ENCODE peak calls at places on chromosomes 2 and 18, in eight cellular contexts. R is tibial artery, M is adrenal gland, Y is ovary, C is A673, J is cardiac muscle cell, L is prostate gland, A is GM23248. D is an unnamed sample. For H3K4me1 and H3K9me3, the result is how much of the 10 kb centered on the place peaks cover.

GRCh38 chr2:40095003-40095402 is 315.9 kb upstream of the THUMPD2 start:
- DNase-seq in R (no peak), M (no peak), Y (no peak), C (peak), J (peak), L (no peak), A (peak), D (no peak)

GRCh38 chr18:6741290-6741689 is 11.8 kb downstream of the ARHGAP28 start:
- DNase-seq in R (peak), M (peak), Y (peak), C (no peak), J (peak), L (no peak), A (peak), D (no peak)

GRCh38 chr2:43307046-43307445 is 80.6 kb upstream of the ZFP36L2 start:
- DNase-seq in R (no peak), M (no peak), Y (no peak), C (no peak), J (no peak), L (no peak), A (peak), D (no peak)

GRCh38 chr2:37869756-37870155 is 55.3 kb upstream of the RMDN2 start:
- DNase-seq in R (no peak), M (no peak), Y (no peak), C (no peak), J (peak), L (no peak), A (peak), D (no peak)

GRCh38 chr18:45066868-45067267 is 386.2 kb downstream of the SETBP1 start:
- DNase-seq in R (no peak), M (no peak), Y (no peak), C (no peak), J (peak), L (no peak), A (peak), D (no peak)

GRCh38 chr18:9771977-9772660 is 64.0 kb downstream of the RAB31 start:
- DNase-seq in R (peak), M (peak), Y (no peak), C (no peak), J (no peak), L (no peak), A (no peak), D (no peak)

GRCh38 chr2:226790436-226790835 is 9.2 kb downstream of the IRS1 start:
- DNase-seq in R (no peak), M (peak), Y (peak), C (no peak), J (no peak), L (no peak), A (peak), D (no peak)

GRCh38 chr2:232351686-232352510 is 26.7 kb upstream of the ALPP start:
- DNase-seq in R (no peak), M (no peak), Y (no peak), C (no peak), J (no peak), L (no peak), A (no peak), D (no peak)

GRCh38 chr2:192044496-192044895 is 150.2 kb downstream of the TMEFF2 start:
- DNase-seq in R (no peak), M (no peak), Y (no peak), C (no peak), J (no peak), L (no peak), A (no peak), D (no peak)

GRCh38 chr2:130884503-130884902 is 47.8 kb downstream of the ARHGEF4 start:
- DNase-seq in R (no peak), M (no peak), Y (no peak), C (no peak), J (no peak), L (no peak), A (no peak), D (no peak)

GRCh38 chr2:230589497-230590015 is 123.1 kb upstream of the CAB39 start:
- DNase-seq in R (no peak), M (no peak), Y (no peak), C (no peak), J (no peak), L (no peak), A (no peak), D (no peak)

GRCh38 chr2:235494716-235495372 is 1.0 kb downstream of the AGAP1 start:
- DNase-seq in R (peak), M (peak), Y (peak), C (peak), J (peak), L (no peak), A (peak), D (peak)

GRCh38 chr2:66437601-66438497 is 2.9 kb downstream of the MEIS1 start:
- DNase-seq in R (no peak), M (peak), Y (no peak), C (peak), J (peak), L (no peak), A (peak), D (no peak)

GRCh38 chr18:63320690-63321265 is 1.2 kb upstream of the BCL2 start:
- DNase-seq in R (peak), M (peak), Y (peak), C (peak), J (peak), L (peak), A (no peak), D (peak)

GRCh38 chr18:3538456-3538855 is 88.5 kb downstream of the TGIF1 start:
- DNase-seq in R (no peak), M (no peak), Y (no peak), C (no peak), J (peak), L (peak), A (peak), D (no peak)

GRCh38 chr2:11625671-11626070 is 44.3 kb downstream of the NTSR2 start:
- DNase-seq in R (no peak), M (no peak), Y (no peak), C (no peak), J (no peak), L (no peak), A (no peak), D (no peak)

GRCh38 chr2:16626997-16627605 is 38.5 kb downstream of the CYRIA start:
- DNase-seq in R (no peak), M (no peak), Y (no peak), C (no peak), J (no peak), L (no peak), A (no peak), D (no peak)

GRCh38 chr2:16630463-16630862 is 35.2 kb downstream of the CYRIA start:
- DNase-seq in R (no peak), M (no peak), Y (no peak), C (no peak), J (no peak), L (no peak), A (no peak), D (no peak)

GRCh38 chr2:16629770-16630169 is 35.9 kb downstream of the CYRIA start:
- DNase-seq in R (no peak), M (no peak), Y (no peak), C (no peak), J (no peak), L (no peak), A (no peak), D (no peak)

GRCh38 chr2:16628316-16628715 is 37.3 kb downstream of the CYRIA start:
- DNase-seq in R (no peak), M (no peak), Y (no peak), C (no peak), J (no peak), L (no peak), A (no peak), D (no peak)

GRCh38 chr2:16629044-16629443 is 36.6 kb downstream of the CYRIA start:
- DNase-seq in R (no peak), M (no peak), Y (no peak), C (no peak), J (no peak), L (no peak), A (no peak), D (no peak)
- H3K4me1 ChIP-seq in R (under half), M (half or more), Y (under half), C (half or more), J (under half), L (under half), A (under half), D (under half)

DNA sequence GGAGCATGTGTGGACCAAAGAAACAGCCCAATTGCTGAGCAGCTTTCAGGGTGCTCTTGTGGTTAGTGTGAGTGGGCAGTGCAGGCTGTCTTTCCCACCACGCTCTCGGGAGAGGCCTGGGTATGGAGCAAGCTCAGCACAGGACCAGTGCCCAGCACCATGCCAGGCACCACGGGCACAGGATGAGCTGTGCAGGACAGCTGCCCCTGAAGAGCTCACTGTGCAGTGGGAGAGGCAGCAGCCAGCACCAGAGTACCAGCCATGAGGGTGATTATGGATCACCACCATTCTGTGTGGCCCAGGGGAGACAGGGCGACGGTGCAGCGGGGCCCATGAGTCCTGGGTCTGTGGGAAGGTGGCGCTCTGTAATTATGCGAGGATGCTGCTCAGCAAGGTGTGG is 29.7 kb upstream of the FAHD2A start:
- DNase-seq in R (no peak), M (no peak), Y (peak), C (no peak), J (no peak), L (no peak), A (no peak), D (no peak)
- H3K9me3 ChIP-seq in R (under half), M (under half), Y (under half), C (under half), J (under half), L (under half), A (under half), D (under half)

GRCh38 chr2:27915874-27916273 is 25.3 kb downstream of the BABAM2 start:
- DNase-seq in R (no peak), M (no peak), Y (no peak), C (no peak), J (no peak), L (no peak), A (no peak), D (no peak)
- H3K4me1 ChIP-seq in R (under half), M (under half), Y (under half), C (under half), J (under half), L (under half), A (under half), D (under half)

GRCh38 chr2:239173301-239173700 is 227.5 kb downstream of the HDAC4 start:
- DNase-seq in R (no peak), M (no peak), Y (no peak), C (no peak), J (no peak), L (no peak), A (no peak), D (no peak)
- H3K9me3 ChIP-seq in R (under half), M (under half), Y (under half), C (under half), J (under half), L (under half), A (under half), D (under half)

GRCh38 chr2:69659349-69659748 is 15.8 kb upstream of the AAK1 start:
- DNase-seq in R (no peak), M (no peak), Y (no peak), C (no peak), J (no peak), L (no peak), A (no peak), D (no peak)
- H3K4me1 ChIP-seq in R (under half), M (under half), Y (under half), C (under half), J (under half), L (under half), A (under half), D (under half)

GRCh38 chr18:37246779-37247340 is 318.7 kb downstream of the CELF4 start:
- DNase-seq in R (no peak), M (no peak), Y (no peak), C (no peak), J (no peak), L (no peak), A (no peak), D (no peak)

GRCh38 chr18:37247499-37248161 is 318.0 kb downstream of the CELF4 start:
- DNase-seq in R (no peak), M (no peak), Y (no peak), C (no peak), J (no peak), L (no peak), A (no peak), D (no peak)

GRCh38 chr18:37242091-37242490 is 323.5 kb downstream of the CELF4 start:
- DNase-seq in R (no peak), M (no peak), Y (no peak), C (no peak), J (no peak), L (no peak), A (no peak), D (no peak)

GRCh38 chr18:37243756-37244155 is 321.8 kb downstream of the CELF4 start:
- DNase-seq in R (no peak), M (no peak), Y (no peak), C (no peak), J (no peak), L (no peak), A (no peak), D (no peak)

GRCh38 chr18:37244618-37245017 is 321.0 kb downstream of the CELF4 start:
- DNase-seq in R (no peak), M (no peak), Y (no peak), C (no peak), J (no peak), L (no peak), A (no peak), D (no peak)
- H3K9me3 ChIP-seq in R (under half), M (under half), Y (under half), C (under half), J (under half), L (under half), A (under half), D (under half)

DNA sequence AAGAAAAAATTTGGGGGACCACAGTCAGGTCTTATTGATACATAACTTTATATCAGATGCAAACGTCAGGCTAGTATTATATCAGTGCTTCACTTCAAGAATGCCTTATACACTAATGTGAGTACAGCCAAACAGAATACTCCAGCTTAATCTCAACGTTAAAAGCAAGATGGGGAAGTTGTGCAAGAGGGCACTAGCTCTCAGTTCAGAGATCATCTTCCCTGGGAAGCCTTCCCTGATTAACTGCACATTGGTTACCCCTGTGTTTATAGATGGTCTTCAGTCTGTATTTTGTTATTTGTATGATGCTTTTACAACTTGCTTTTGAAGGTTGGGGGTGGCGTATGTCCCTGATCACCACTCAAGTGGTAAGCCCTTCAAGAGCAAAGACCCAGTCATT is 11.4 kb downstream of the EPAS1 start:
- DNase-seq in R (no peak), M (no peak), Y (no peak), C (no peak), J (no peak), L (no peak), A (no peak), D (no peak)
- H3K4me1 ChIP-seq in R (half or more), M (under half), Y (under half), C (under half), J (under half), L (under half), A (under half), D (half or more)

GRCh38 chr2:144406111-144406788 is 113.7 kb downstream of the ZEB2 start:
- DNase-seq in R (no peak), M (no peak), Y (no peak), C (no peak), J (no peak), L (no peak), A (no peak), D (no peak)

GRCh38 chr2:144405313-144405710 is 114.6 kb downstream of the ZEB2 start:
- DNase-seq in R (no peak), M (no peak), Y (no peak), C (no peak), J (no peak), L (no peak), A (no peak), D (no peak)

GRCh38 chr2:144404621-144405312 is 115.2 kb downstream of the ZEB2 start:
- DNase-seq in R (no peak), M (no peak), Y (peak), C (no peak), J (no peak), L (no peak), A (no peak), D (no peak)

GRCh38 chr2:144409241-144409640 is 110.7 kb downstream of the ZEB2 start:
- DNase-seq in R (no peak), M (no peak), Y (no peak), C (no peak), J (no peak), L (no peak), A (no peak), D (no peak)

DNA sequence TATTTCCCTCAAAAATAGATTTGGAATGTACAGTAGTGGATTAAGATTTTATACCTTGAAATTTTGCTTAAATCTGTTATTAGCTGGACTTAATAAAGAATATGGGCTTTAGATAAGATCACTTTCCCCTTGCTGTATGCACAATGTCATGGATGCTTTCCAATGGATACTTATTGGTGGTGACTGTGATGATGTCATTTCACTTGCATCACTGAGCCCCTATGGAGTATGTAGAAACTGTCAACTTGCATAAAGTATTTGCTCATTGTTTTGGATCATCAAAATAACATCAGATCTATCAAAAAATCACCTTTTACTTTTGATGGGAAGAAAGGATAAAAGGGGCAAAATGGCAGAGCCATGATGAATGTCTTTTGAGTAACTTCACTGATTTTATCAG is 112.7 kb downstream of the ZEB2 start:
- DNase-seq in R (no peak), M (no peak), Y (no peak), C (no peak), J (no peak), L (no peak), A (no peak), D (no peak)
- H3K9me3 ChIP-seq in R (under half), M (under half), Y (under half), C (under half), J (under half), L (under half), A (under half), D (under half)

D was measured in stomach.